ENCODE peak calls at places on chromosomes 7 and 10, in six cellular contexts. Z is ovary, H is neural progenitor cell, G is suprapubic skin, M is A549, N is foreskin keratinocyte. L is an unnamed sample.
A peak's percentile ranks its signal among the peaks of the same experiment; 100 is the strongest.

GRCh38 chr10:30769361-30769760 is 139.8 kb upstream of the LYZL2 start:
- DNase-seq in G (no peak), H (no peak), M (no peak), N (no peak), Z (no peak), L (no peak)

GRCh38 chr7:47506716-47507354 is 75.1 kb downstream of the TNS3 start:
- DNase-seq in Z (no peak), G (no peak), N (no peak), H (no peak), M (no peak), L (no peak)

GRCh38 chr10:18753496-18753895 is 94.3 kb downstream of the ARL5B start:
- DNase-seq in N (no peak), G (no peak), M (peak; percentile 4), H (peak; percentile 54), Z (no peak), L (no peak)

GRCh38 chr7:145152589-145152988 is 316.7 kb upstream of the TPK1 start:
- DNase-seq in N (no peak), G (no peak), M (no peak), H (peak; percentile 25), Z (no peak), L (no peak)

GRCh38 chr10:97612386-97612785 is 20.9 kb downstream of the MORN4 start:
- DNase-seq in N (peak; percentile 57), Z (no peak), H (peak; percentile 41), G (no peak), M (peak; percentile 70), L (no peak)

GRCh38 chr7:152925412-152926147 is 166.0 kb downstream of the ACTR3B start:
- DNase-seq in M (no peak), H (peak; percentile 90), G (no peak), Z (no peak), N (no peak), L (no peak)

GRCh38 chr7:27611043-27611442 is 51.6 kb downstream of the HIBADH start:
- DNase-seq in M (no peak), N (peak; percentile 62), H (no peak), Z (no peak), G (no peak), L (peak; percentile 43)

GRCh38 chr10:80094236-80094635 is 15.8 kb downstream of the TMEM254 start:
- DNase-seq in M (no peak), N (no peak), H (no peak), Z (no peak), G (no peak), L (no peak)

GRCh38 chr10:101570764-101571572 is 17.1 kb downstream of the POLL start:
- DNase-seq in H (no peak), Z (no peak), G (no peak), N (no peak), M (no peak), L (no peak)

GRCh38 chr10:89348458-89348857 is 20.7 kb downstream of the IFIT3 start:
- DNase-seq in H (peak; percentile 36), M (no peak), N (no peak), G (no peak), Z (no peak), L (no peak)

GRCh38 chr7:47652591-47652990 is 70.7 kb upstream of the TNS3 start:
- DNase-seq in H (no peak), N (no peak), M (no peak), G (no peak), Z (no peak), L (no peak)

GRCh38 chr10:72086466-72087391 is 1.6 kb downstream of the SPOCK2 start:
- DNase-seq in H (peak; percentile 75), M (no peak), G (peak; percentile 75), Z (no peak), N (no peak), L (no peak)

GRCh38 chr7:102320181-102320580 is 33.5 kb downstream of the SH2B2 start:
- DNase-seq in G (no peak), N (no peak), H (no peak), Z (no peak), M (no peak), L (no peak)

GRCh38 chr10:132146941-132147915 is 39.5 kb upstream of the DPYSL4 start:
- DNase-seq in Z (no peak), N (no peak), H (no peak), M (no peak), G (no peak), L (no peak)

GRCh38 chr7:84675633-84676034 is 481.0 kb upstream of the SEMA3A start:
- DNase-seq in M (no peak), H (no peak), G (no peak), N (peak; percentile 89), Z (no peak), L (peak; percentile 71)

GRCh38 chr10:26994743-26995142 is 105.6 kb downstream of the ANKRD26 start:
- DNase-seq in Z (no peak), H (no peak), G (no peak), M (no peak), N (no peak), L (no peak)

GRCh38 chr10:3995302-3996210 is 210.5 kb upstream of the KLF6 start:
- DNase-seq in Z (no peak), N (peak; percentile 72), M (no peak), H (no peak), G (no peak), L (no peak)

GRCh38 chr10:112756118-112756512 is 193.9 kb upstream of the TCF7L2 start:
- DNase-seq in H (no peak), G (no peak), M (no peak), Z (no peak), N (no peak), L (no peak)

GRCh38 chr7:24133691-24134090 is 150.3 kb upstream of the NPY start:
- DNase-seq in M (no peak), N (no peak), G (no peak), Z (no peak), H (no peak), L (no peak)

DNA sequence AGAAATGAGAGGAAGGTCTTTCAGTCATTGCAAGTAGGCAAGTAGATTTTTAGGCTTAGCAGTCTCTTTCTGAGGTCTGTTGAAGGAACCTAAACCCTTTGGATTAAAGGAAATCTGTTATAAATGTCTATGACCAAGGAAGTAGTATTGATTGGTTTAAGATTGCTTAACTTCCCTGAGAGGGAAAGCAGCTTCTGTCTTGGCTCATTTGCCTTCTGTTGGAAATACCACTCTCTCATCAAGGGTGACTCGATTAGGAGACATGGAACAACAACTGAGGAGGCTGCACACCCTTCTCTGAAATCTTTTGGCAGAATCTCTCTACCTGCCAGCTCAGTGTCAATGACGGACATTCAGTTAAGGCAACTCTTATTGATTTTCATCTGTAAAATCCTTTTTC is 282.9 kb downstream of the PRKG1 start:
- DNase-seq in M (no peak), G (no peak), H (no peak), N (no peak), Z (no peak), L (no peak)
- H3K27ac ChIP-seq in M (no peak overlapping the region), G (no peak overlapping the region), H (no peak overlapping the region), N (no peak overlapping the region), Z (no peak overlapping the region), L (no peak overlapping the region)

DNA sequence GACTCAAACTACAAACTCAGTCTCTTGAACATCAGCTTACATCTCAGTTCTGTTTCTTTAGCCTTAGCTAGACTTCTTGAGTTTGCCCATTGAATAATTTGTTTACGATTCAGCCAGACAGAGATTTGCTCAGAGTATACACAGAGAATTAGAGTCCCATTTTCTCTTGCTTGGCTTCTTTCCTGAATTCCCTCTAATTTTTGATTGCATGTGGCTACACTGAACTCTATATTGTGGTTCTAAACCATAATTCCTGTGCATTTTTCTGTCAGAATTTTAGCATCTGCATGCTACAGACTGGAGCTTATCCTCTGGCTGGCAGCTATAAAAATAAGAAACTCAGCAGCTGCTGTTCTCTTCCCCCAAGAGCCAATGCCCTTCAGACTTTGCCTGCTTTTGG is 354.9 kb downstream of the MDFIC start:
- DNase-seq in H (no peak), G (no peak), Z (no peak), M (no peak), N (no peak), L (no peak)
- H3K27ac ChIP-seq in H (no peak overlapping the region), G (no peak overlapping the region), Z (no peak overlapping the region), M (no peak overlapping the region), N (no peak overlapping the region), L (no peak overlapping the region)

GRCh38 chr7:52085610-52086009 is 769.0 kb upstream of the COBL start:
- DNase-seq in G (no peak), M (no peak), Z (no peak), H (no peak), N (no peak), L (no peak)

GRCh38 chr7:52091101-52091500 is 774.5 kb upstream of the COBL start:
- DNase-seq in N (no peak), H (no peak), M (no peak), Z (no peak), G (no peak), L (no peak)

GRCh38 chr7:52088008-52088787 is 771.6 kb upstream of the COBL start:
- DNase-seq in M (no peak), H (peak; percentile 91), Z (no peak), N (no peak), G (no peak), L (no peak)
- H3K27ac ChIP-seq in M (no peak overlapping the region), H (no peak overlapping the region), Z (no peak overlapping the region), N (no peak overlapping the region), G (no peak overlapping the region), L (no peak overlapping the region)

GRCh38 chr7:151738925-151739324 is 138.0 kb downstream of the PRKAG2 start:
- DNase-seq in N (no peak), H (no peak), Z (no peak), G (no peak), M (no peak), L (no peak)

GRCh38 chr7:151732834-151733585 is 143.9 kb downstream of the PRKAG2 start:
- DNase-seq in N (no peak), M (no peak), G (no peak), Z (no peak), H (no peak), L (no peak)

GRCh38 chr7:151735186-151735853 is 141.6 kb downstream of the PRKAG2 start:
- DNase-seq in Z (no peak), N (no peak), M (no peak), H (no peak), G (no peak), L (no peak)

GRCh38 chr7:151735854-151736402 is 141.0 kb downstream of the PRKAG2 start:
- DNase-seq in H (peak; percentile 58), N (no peak), G (no peak), Z (no peak), M (no peak), L (no peak)

GRCh38 chr7:151736403-151736909 is 140.5 kb downstream of the PRKAG2 start:
- DNase-seq in N (peak; percentile 73), M (peak; percentile 84), H (peak; percentile 65), G (peak; percentile 90), Z (peak; percentile 73), L (no peak)
- H3K27ac ChIP-seq in N (no peak overlapping the region), M (peak overlapping the region; percentile 78), H (no peak overlapping the region), G (no peak overlapping the region), Z (no peak overlapping the region), L (peak overlapping the region; percentile 32)

L was measured in epithelial cell of prostate.